ENCODE peak calls at places on chromosomes 11 and 22, in six cellular contexts. One of them, this sample, is unnamed.

GRCh38 chr11:115488945-115489344 is 15.3 kb downstream of the CADM1 start:
- DNase-seq in thoracic aorta: no peak
- DNase-seq in stomach: no peak
- DNase-seq in RWPE1: no peak
- DNase-seq in adrenal gland: no peak
- DNase-seq in GM23338: no peak
- DNase-seq in this sample: no peak

GRCh38 chr11:77140231-77140959 is 12.3 kb downstream of the MYO7A start:
- DNase-seq in thoracic aorta: no peak
- DNase-seq in RWPE1: no peak
- DNase-seq in stomach: no peak
- DNase-seq in GM23338: peak
- DNase-seq in adrenal gland: peak
- DNase-seq in this sample: no peak

GRCh38 chr22:38034278-38034882 is 22.8 kb upstream of the PICK1 start:
- DNase-seq in RWPE1: peak
- DNase-seq in adrenal gland: peak
- DNase-seq in stomach: peak
- DNase-seq in GM23338: peak
- DNase-seq in thoracic aorta: peak
- DNase-seq in this sample: peak

GRCh38 chr11:72675221-72675620 is 999 bp upstream of the PDE2A start:
- DNase-seq in thoracic aorta: no peak
- DNase-seq in GM23338: no peak
- DNase-seq in adrenal gland: no peak
- DNase-seq in RWPE1: no peak
- DNase-seq in stomach: no peak
- DNase-seq in this sample: no peak

GRCh38 chr11:46529086-46529905 is 64.5 kb downstream of the AMBRA1 start:
- DNase-seq in GM23338: peak
- DNase-seq in adrenal gland: peak
- DNase-seq in stomach: peak
- DNase-seq in thoracic aorta: peak
- DNase-seq in RWPE1: peak
- DNase-seq in this sample: peak

GRCh38 chr22:17077255-17077654 is 7.5 kb upstream of the IL17RA start:
- DNase-seq in RWPE1: no peak
- DNase-seq in GM23338: no peak
- DNase-seq in stomach: no peak
- DNase-seq in adrenal gland: no peak
- DNase-seq in thoracic aorta: no peak
- DNase-seq in this sample: no peak

GRCh38 chr11:10892250-10892649 is 34.4 kb upstream of the ZBED5 start:
- DNase-seq in adrenal gland: no peak
- DNase-seq in GM23338: no peak
- DNase-seq in RWPE1: no peak
- DNase-seq in stomach: no peak
- DNase-seq in thoracic aorta: no peak
- DNase-seq in this sample: no peak

GRCh38 chr11:102196816-102197215 is 86.6 kb downstream of the YAP1 start:
- DNase-seq in adrenal gland: no peak
- DNase-seq in RWPE1: no peak
- DNase-seq in thoracic aorta: no peak
- DNase-seq in GM23338: no peak
- DNase-seq in stomach: no peak
- DNase-seq in this sample: no peak

GRCh38 chr22:38313384-38313955 is 3.8 kb downstream of the CSNK1E start:
- DNase-seq in adrenal gland: peak
- DNase-seq in thoracic aorta: peak
- DNase-seq in stomach: peak
- DNase-seq in RWPE1: peak
- DNase-seq in GM23338: no peak
- DNase-seq in this sample: no peak

GRCh38 chr11:56887940-56888339 is 100.8 kb upstream of the OR5AK2 start:
- DNase-seq in stomach: no peak
- DNase-seq in GM23338: no peak
- DNase-seq in adrenal gland: no peak
- DNase-seq in RWPE1: no peak
- DNase-seq in thoracic aorta: no peak
- DNase-seq in this sample: no peak

GRCh38 chr22:28977481-28977971 is 84.1 kb downstream of the C22orf31 start:
- DNase-seq in stomach: peak
- DNase-seq in RWPE1: no peak
- DNase-seq in thoracic aorta: no peak
- DNase-seq in GM23338: no peak
- DNase-seq in adrenal gland: peak
- DNase-seq in this sample: no peak

GRCh38 chr11:126578426-126578825 is 222.9 kb downstream of the ST3GAL4 start:
- DNase-seq in RWPE1: no peak
- DNase-seq in GM23338: no peak
- DNase-seq in thoracic aorta: no peak
- DNase-seq in stomach: no peak
- DNase-seq in adrenal gland: no peak
- DNase-seq in this sample: no peak

GRCh38 chr11:126575849-126576248 is 220.4 kb downstream of the ST3GAL4 start:
- DNase-seq in adrenal gland: no peak
- DNase-seq in stomach: no peak
- DNase-seq in thoracic aorta: no peak
- DNase-seq in GM23338: no peak
- DNase-seq in RWPE1: no peak
- DNase-seq in this sample: no peak

GRCh38 chr11:126570489-126570888 is 215.0 kb downstream of the ST3GAL4 start:
- DNase-seq in RWPE1: no peak
- DNase-seq in adrenal gland: no peak
- DNase-seq in thoracic aorta: no peak
- DNase-seq in stomach: no peak
- DNase-seq in GM23338: no peak
- DNase-seq in this sample: no peak

GRCh38 chr11:126578021-126578420 is 222.5 kb downstream of the ST3GAL4 start:
- DNase-seq in GM23338: no peak
- DNase-seq in stomach: no peak
- DNase-seq in adrenal gland: no peak
- DNase-seq in RWPE1: no peak
- DNase-seq in thoracic aorta: no peak
- DNase-seq in this sample: no peak

DNA sequence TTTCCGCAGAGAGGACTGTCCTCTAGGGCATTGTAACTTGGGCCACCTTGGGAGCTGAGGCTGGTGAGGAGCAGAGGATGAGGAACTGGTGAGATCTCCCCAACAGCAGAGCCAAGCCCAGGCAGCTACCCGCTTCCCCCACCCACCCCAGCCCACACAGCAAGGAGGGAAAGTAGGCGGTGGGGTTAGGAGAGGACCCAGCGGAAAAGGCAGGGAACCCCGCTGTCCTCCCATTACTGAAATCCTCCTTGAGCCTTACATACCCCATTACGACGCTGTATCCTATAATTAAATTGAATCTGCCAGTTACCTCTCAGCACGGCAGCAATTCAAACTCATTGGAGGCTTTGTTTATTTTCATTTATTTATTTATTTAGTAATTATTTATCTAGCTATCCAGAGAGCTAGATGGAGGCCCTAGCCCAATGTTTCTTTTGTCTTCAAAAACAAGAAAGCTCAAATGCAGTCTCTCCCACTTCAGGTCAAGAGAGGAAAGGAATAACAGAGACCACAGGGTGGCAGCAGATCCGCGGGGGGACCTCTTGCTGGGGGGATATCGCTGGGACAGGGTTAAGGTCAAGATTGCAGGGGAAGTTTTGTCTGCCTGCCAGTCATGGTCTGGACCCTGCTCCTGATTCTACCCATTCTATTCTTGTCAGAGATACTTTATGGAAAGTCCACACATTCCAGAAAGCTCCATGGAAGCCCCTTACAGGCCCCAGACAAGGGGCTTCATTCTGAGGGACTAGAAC is 218.0 kb downstream of the ST3GAL4 start:
- DNase-seq in RWPE1: no peak
- DNase-seq in stomach: no peak
- DNase-seq in adrenal gland: no peak
- DNase-seq in GM23338: peak
- DNase-seq in thoracic aorta: no peak
- DNase-seq in this sample: no peak
- TF ChIP-seq CTCF in RWPE1: no peak
- TF ChIP-seq CTCF in stomach: no peak
- TF ChIP-seq CTCF in adrenal gland: no peak
- TF ChIP-seq CTCF in GM23338: peak
- TF ChIP-seq CTCF in thoracic aorta: no peak
- TF ChIP-seq CTCF in this sample: no peak

GRCh38 chr11:36306888-36307287 is 10.8 kb downstream of the PRR5L start:
- DNase-seq in RWPE1: no peak
- DNase-seq in stomach: no peak
- DNase-seq in adrenal gland: peak
- DNase-seq in GM23338: peak
- DNase-seq in thoracic aorta: no peak
- DNase-seq in this sample: no peak
- TF ChIP-seq CTCF in RWPE1: peak
- TF ChIP-seq CTCF in stomach: peak
- TF ChIP-seq CTCF in adrenal gland: peak
- TF ChIP-seq CTCF in GM23338: peak
- TF ChIP-seq CTCF in thoracic aorta: no peak
- TF ChIP-seq CTCF in this sample: no peak

GRCh38 chr11:103537904-103538502 is 428.8 kb downstream of the DYNC2H1 start:
- DNase-seq in thoracic aorta: no peak
- DNase-seq in RWPE1: peak
- DNase-seq in GM23338: peak
- DNase-seq in adrenal gland: peak
- DNase-seq in stomach: no peak
- DNase-seq in this sample: no peak
- TF ChIP-seq CTCF in thoracic aorta: no peak
- TF ChIP-seq CTCF in RWPE1: peak
- TF ChIP-seq CTCF in GM23338: peak
- TF ChIP-seq CTCF in adrenal gland: peak
- TF ChIP-seq CTCF in stomach: no peak
- TF ChIP-seq CTCF in this sample: peak

DNA sequence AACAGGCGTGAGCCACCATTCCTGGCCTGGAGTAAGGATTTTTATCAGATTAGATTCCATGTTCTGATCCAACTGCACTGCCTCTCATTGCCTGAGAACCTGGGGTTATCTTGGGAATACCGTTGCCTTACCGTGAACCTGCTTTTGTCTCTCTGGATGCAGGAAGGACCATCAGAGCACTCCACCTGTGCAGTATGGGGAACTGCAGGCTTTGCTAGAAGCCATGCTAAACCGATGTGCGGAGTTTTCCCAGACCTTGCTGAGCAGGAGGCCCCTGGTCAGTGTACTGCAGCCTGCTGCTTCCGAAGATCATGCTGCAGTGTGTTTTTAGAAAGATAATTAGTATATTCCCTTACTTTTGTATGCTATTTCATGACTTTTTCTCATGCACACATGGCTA is 43.6 kb downstream of the MEI1 start:
- DNase-seq in RWPE1: no peak
- DNase-seq in GM23338: peak
- DNase-seq in thoracic aorta: no peak
- DNase-seq in adrenal gland: no peak
- DNase-seq in stomach: no peak
- DNase-seq in this sample: no peak
- TF ChIP-seq CTCF in RWPE1: no peak
- TF ChIP-seq CTCF in GM23338: peak
- TF ChIP-seq CTCF in thoracic aorta: no peak
- TF ChIP-seq CTCF in adrenal gland: no peak
- TF ChIP-seq CTCF in stomach: no peak
- TF ChIP-seq CTCF in this sample: no peak

DNA sequence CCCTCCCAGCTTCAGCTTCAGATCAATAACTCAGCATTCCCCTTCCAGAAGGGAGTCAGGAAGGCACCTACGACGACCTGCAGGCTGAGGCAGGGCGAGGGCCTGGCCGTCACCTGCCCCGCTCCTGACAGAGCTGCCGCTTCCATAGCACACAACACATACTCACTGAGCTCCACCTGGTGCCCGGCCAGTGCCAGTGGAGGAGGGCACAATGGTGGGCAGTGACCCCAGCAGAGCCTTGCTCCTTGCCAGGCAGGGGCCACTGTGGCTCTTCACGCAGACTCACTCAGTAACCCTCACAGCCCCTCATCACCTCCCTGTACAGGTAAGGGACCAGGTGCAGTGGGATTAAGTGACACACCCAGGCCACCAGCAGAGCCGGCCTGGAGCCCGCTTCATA is 24.6 kb downstream of the LRFN4 start:
- DNase-seq in adrenal gland: no peak
- DNase-seq in thoracic aorta: no peak
- DNase-seq in GM23338: no peak
- DNase-seq in RWPE1: no peak
- DNase-seq in stomach: no peak
- DNase-seq in this sample: no peak
- TF ChIP-seq CTCF in adrenal gland: no peak
- TF ChIP-seq CTCF in thoracic aorta: no peak
- TF ChIP-seq CTCF in GM23338: no peak
- TF ChIP-seq CTCF in RWPE1: no peak
- TF ChIP-seq CTCF in stomach: no peak
- TF ChIP-seq CTCF in this sample: no peak

GRCh38 chr11:120306519-120307242 is 18.4 kb upstream of the TLCD5 start:
- DNase-seq in GM23338: peak
- DNase-seq in adrenal gland: peak
- DNase-seq in RWPE1: peak
- DNase-seq in stomach: peak
- DNase-seq in thoracic aorta: no peak
- DNase-seq in this sample: no peak
- TF ChIP-seq CTCF in GM23338: peak
- TF ChIP-seq CTCF in adrenal gland: peak
- TF ChIP-seq CTCF in RWPE1: no peak
- TF ChIP-seq CTCF in stomach: no peak
- TF ChIP-seq CTCF in thoracic aorta: no peak
- TF ChIP-seq CTCF in this sample: no peak

DNA sequence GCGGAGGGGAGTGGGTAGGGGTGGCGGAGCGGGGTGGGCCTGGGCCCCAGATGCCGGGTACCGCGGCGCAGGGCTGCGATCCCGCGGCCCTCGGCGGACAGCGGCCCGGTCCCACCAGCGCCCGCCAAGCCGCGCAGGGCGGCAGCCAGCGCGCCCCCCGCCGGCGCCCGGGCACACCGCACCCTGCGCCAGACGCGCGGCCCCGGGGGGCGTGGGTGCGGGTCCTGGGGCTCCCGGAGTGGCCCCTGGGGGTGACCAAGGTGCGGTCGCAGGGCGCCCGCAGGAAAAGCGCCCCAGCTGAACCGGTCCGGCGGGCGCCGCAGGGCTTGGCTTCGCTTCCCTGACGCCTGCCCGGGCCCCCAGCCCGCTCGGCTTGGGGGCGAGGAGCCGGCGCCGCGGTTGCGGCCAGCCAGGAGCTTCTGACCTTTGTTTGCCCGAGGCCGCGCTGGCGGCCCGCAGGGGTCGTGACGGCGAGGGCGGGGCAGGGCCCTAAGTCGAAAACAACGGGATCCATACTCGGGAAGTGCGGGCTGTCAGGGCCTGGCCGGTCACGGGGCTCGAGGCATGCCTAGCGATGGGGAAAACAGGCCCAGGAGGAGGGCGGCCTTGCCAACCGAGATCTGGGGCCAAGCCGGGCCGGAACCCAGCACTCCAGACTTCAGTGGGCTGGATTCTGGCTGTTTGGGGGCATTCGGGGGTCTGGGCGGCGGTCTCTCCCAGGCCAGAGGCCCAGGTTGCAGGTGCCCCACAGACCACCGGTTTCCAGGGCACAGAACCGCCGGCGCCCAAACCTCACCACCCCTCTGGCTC is 581 bp upstream of the AP5B1 start:
- DNase-seq in thoracic aorta: no peak
- DNase-seq in stomach: no peak
- DNase-seq in adrenal gland: peak
- DNase-seq in RWPE1: no peak
- DNase-seq in GM23338: peak
- DNase-seq in this sample: peak
- TF ChIP-seq CTCF in thoracic aorta: no peak
- TF ChIP-seq CTCF in stomach: no peak
- TF ChIP-seq CTCF in adrenal gland: no peak
- TF ChIP-seq CTCF in RWPE1: peak
- TF ChIP-seq CTCF in GM23338: no peak
- TF ChIP-seq CTCF in this sample: no peak

This sample was measured in prostate gland.